ENCODE peak calls at places on chromosomes 2 and 18, in five cellular contexts. O, L, J, K and B are unnamed samples.

GRCh38 chr18:13661051-13661778 is 65.1 kb downstream of the FAM210A start:
- DNase-seq in J (no peak), K (no peak), L (no peak), O (no peak), B (no peak)

GRCh38 chr2:173054466-173054865 is 21.2 kb upstream of the MAP3K20 start:
- DNase-seq in J (no peak), O (no peak), L (peak; percentile 55), K (no peak), B (no peak)

GRCh38 chr2:136051725-136052048 is 66.3 kb upstream of the DARS1 start:
- DNase-seq in J (no peak), O (no peak), K (no peak), L (no peak), B (no peak)

GRCh38 chr18:64615047-64615446 is 466.2 kb upstream of the LINC00305 start:
- DNase-seq in O (no peak), L (no peak), J (no peak), K (no peak), B (no peak)

GRCh38 chr2:204024503-204024902 is 87.9 kb downstream of the ICOS start:
- DNase-seq in L (peak; percentile 26), K (peak; percentile 22), J (no peak), O (peak; percentile 32), B (no peak)

GRCh38 chr2:9820020-9820973 is 23.0 kb upstream of the TAF1B start:
- DNase-seq in J (no peak), L (no peak), O (no peak), K (no peak), B (no peak)

GRCh38 chr2:191657977-191658376 is 20.0 kb upstream of the NABP1 start:
- DNase-seq in O (no peak), L (peak; percentile 86), J (no peak), K (no peak), B (no peak)

GRCh38 chr2:215410932-215411285 is 25.0 kb downstream of the FN1 start:
- DNase-seq in J (no peak), L (peak; percentile 98), O (no peak), K (peak; percentile 89), B (no peak)

GRCh38 chr18:45282101-45282812 is 333.0 kb upstream of the SLC14A2 start:
- DNase-seq in O (no peak), J (no peak), L (no peak), K (no peak), B (no peak)

DNA sequence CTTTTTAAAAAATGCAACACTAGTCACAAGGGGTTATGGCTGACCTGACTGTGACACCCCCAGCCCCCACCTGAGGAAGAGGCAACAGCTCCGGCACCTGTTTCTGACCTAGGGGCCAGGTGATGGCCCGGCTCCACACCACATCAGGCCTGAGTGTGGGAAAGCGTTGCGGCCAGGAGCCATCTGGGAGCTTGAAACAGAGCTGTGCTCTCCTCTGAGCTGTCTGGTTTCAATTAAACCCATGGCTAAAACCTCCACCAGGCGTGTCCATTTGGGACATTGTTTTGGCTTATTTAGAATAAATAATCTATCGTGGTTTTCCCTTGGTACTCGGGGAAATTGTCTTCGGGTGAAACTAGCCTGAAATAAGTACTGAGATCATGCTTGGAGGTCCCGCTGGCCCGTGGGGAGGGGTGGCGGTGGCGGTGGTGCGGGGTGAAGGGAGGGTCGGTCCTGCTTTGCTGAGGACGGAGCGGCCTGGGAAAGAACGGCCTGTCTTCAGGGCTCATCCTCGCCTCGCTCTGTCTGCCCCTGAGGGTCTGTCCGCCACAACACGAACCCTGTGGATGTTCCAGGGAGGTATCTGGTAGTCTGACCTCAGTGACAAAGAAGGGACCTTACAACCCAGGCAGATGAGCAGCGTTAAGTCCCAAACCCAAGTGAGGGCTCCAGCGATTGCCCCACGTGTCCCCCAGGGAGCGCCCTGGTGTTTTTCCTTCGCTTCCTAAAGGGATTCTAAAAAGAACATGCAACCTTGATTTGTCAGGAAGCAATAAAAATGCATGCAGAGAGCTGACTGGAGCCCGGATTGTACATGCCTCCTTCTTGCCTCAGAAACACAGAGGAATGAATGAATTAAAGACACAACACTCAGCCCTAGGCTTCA is 58.7 kb downstream of the IL1RL2 start:
- DNase-seq in K (no peak), J (no peak), O (no peak), L (peak; percentile 48), B (no peak)
- TF ChIP-seq CTCF in K (peak; percentile 50), J (no peak), O (no peak), L (peak; percentile 69), B (no peak)

GRCh38 chr2:170377469-170378207 is 199.7 kb downstream of the MYO3B start:
- DNase-seq in K (no peak), L (no peak), O (no peak), J (no peak), B (no peak)
- TF ChIP-seq CTCF in K (no peak), L (peak; percentile 36), O (no peak), J (peak; percentile 36), B (no peak)

GRCh38 chr2:219458996-219459395 is 24.4 kb downstream of the SPEG start:
- DNase-seq in O (no peak), J (no peak), K (no peak), L (no peak), B (no peak)

GRCh38 chr2:219457784-219458369 is 23.2 kb downstream of the SPEG start:
- DNase-seq in L (peak; percentile 23), K (no peak), J (no peak), O (no peak), B (no peak)

GRCh38 chr2:219460424-219460926 is 25.8 kb downstream of the SPEG start:
- DNase-seq in J (no peak), L (peak; percentile 52), O (no peak), K (no peak), B (no peak)

GRCh38 chr2:219461061-219461514 is 26.4 kb downstream of the SPEG start:
- DNase-seq in J (no peak), O (no peak), L (peak; percentile 8), K (no peak), B (no peak)

GRCh38 chr2:219459460-219460311 is 25.0 kb downstream of the SPEG start:
- DNase-seq in L (peak; percentile 64), J (peak; percentile 63), O (peak; percentile 40), K (peak; percentile 24), B (peak; percentile 33)
- TF ChIP-seq CTCF in L (peak; percentile 93), J (peak; percentile 88), O (peak; percentile 71), K (peak; percentile 90), B (peak; percentile 79)

GRCh38 chr2:1546023-1546591 is 132.8 kb downstream of the TPO start:
- DNase-seq in L (peak; percentile 42), O (peak; percentile 51), K (no peak), J (no peak), B (no peak)
- TF ChIP-seq CTCF in L (peak; percentile 92), O (peak; percentile 67), K (peak; percentile 82), J (peak; percentile 95), B (peak; percentile 28)

GRCh38 chr2:104976603-104977120 is 61.2 kb upstream of the MRPS9 start:
- DNase-seq in K (no peak), O (no peak), L (no peak), J (no peak), B (no peak)
- TF ChIP-seq CTCF in K (peak; percentile 19), O (no peak), L (no peak), J (no peak), B (no peak)

GRCh38 chr18:25351280-25351772 is 640 bp downstream of the ZNF521 start:
- DNase-seq in O (no peak), K (no peak), L (no peak), J (no peak), B (no peak)

GRCh38 chr18:25349926-25350560 is 1.9 kb downstream of the ZNF521 start:
- DNase-seq in O (no peak), L (no peak), K (no peak), J (peak; percentile 43), B (peak; percentile 17)

GRCh38 chr18:25351773-25352628 is at the start of gene ZNF521:
- DNase-seq in O (peak; percentile 86), K (peak; percentile 71), L (peak; percentile 86), J (peak; percentile 69), B (peak; percentile 51)

GRCh38 chr18:25349131-25349925 is 2.6 kb downstream of the ZNF521 start:
- DNase-seq in J (peak; percentile 30), O (no peak), L (peak; percentile 39), K (peak; percentile 41), B (peak; percentile 17)

GRCh38 chr18:25350561-25351201 is 1.3 kb downstream of the ZNF521 start:
- DNase-seq in L (peak; percentile 10), K (no peak), O (peak; percentile 54), J (peak; percentile 37), B (peak; percentile 19)
- TF ChIP-seq CTCF in L (no peak), K (no peak), O (no peak), J (no peak), B (no peak)